ENCODE peak calls at places on chromosomes 1 and 21, in four cellular contexts. Y is tibial nerve; A is lung; T is CD4-positive, CD25-positive, alpha-beta regulatory T cell. L is an unnamed sample.

GRCh38 chr1:27504588-27505419 is 14.8 kb upstream of the WASF2 start:
- DNase-seq in Y (peak; percentile 76), A (no peak), T (no peak), L (no peak)

GRCh38 chr1:77489910-77490309 is 192.5 kb downstream of the ZZZ3 start:
- DNase-seq in Y (no peak), A (no peak), T (no peak), L (no peak)

GRCh38 chr1:220441211-220441610 is 86.7 kb upstream of the MARK1 start:
- DNase-seq in Y (no peak), A (no peak), T (no peak), L (no peak)

GRCh38 chr1:38818706-38819439 is 40.7 kb downstream of the RRAGC start:
- DNase-seq in Y (no peak), A (no peak), T (no peak), L (no peak)

GRCh38 chr1:232377494-232377770 is 252.5 kb downstream of the SIPA1L2 start:
- DNase-seq in Y (no peak), A (no peak), T (no peak), L (no peak)

GRCh38 chr1:27402349-27402754 is 9.9 kb downstream of the GPR3 start:
- DNase-seq in Y (peak; percentile 80), A (peak; percentile 78), T (no peak), L (no peak)

GRCh38 chr1:28437260-28437923 is 67.9 kb downstream of the PHACTR4 start:
- DNase-seq in Y (no peak), A (peak; percentile 32), T (no peak), L (peak; percentile 16)

GRCh38 chr1:153608742-153609584 is 4.0 kb downstream of the S100A16 start:
- DNase-seq in Y (peak; percentile 69), A (peak; percentile 82), T (no peak), L (no peak)

GRCh38 chr1:44654621-44655187 is 19.6 kb downstream of the TMEM53 start:
- DNase-seq in Y (no peak), A (no peak), T (no peak), L (no peak)

GRCh38 chr1:44239337-44239960 is 26.2 kb downstream of the DMAP1 start:
- DNase-seq in Y (peak; percentile 14), A (no peak), T (no peak), L (peak; percentile 30)

GRCh38 chr1:114558548-114558947 is 22.9 kb downstream of the BCAS2 start:
- DNase-seq in Y (no peak), A (no peak), T (no peak), L (no peak)

GRCh38 chr1:57272601-57273000 is 151.3 kb downstream of the DAB1 start:
- DNase-seq in Y (no peak), A (no peak), T (no peak), L (no peak)

GRCh38 chr1:235105051-235106043 is 23.3 kb downstream of the TOMM20 start:
- DNase-seq in Y (no peak), A (no peak), T (no peak), L (no peak)

GRCh38 chr1:63845346-63845745 is 71.5 kb downstream of the ROR1 start:
- DNase-seq in Y (no peak), A (no peak), T (no peak), L (no peak)

GRCh38 chr1:222096883-222097282 is 355.0 kb upstream of the DUSP10 start:
- DNase-seq in Y (no peak), A (no peak), T (no peak), L (no peak)

GRCh38 chr1:181100015-181100905 is 11.8 kb downstream of the IER5 start:
- DNase-seq in Y (no peak), A (no peak), T (no peak), L (peak; percentile 61)

GRCh38 chr1:242886137-242886536 is 361.6 kb upstream of the PLD5 start:
- DNase-seq in Y (no peak), A (no peak), T (no peak), L (no peak)

GRCh38 chr1:12398479-12398878 is 168.6 kb downstream of the VPS13D start:
- DNase-seq in Y (no peak), A (no peak), T (no peak), L (no peak)

GRCh38 chr1:232844791-232845190 is 39.6 kb downstream of the MAP10 start:
- DNase-seq in Y (no peak), A (no peak), T (no peak), L (no peak)

GRCh38 chr1:16449065-16449464 is 8.5 kb downstream of the NECAP2 start:
- DNase-seq in Y (no peak), A (no peak), T (no peak), L (no peak)

GRCh38 chr1:16449666-16450065 is 9.1 kb downstream of the NECAP2 start:
- DNase-seq in Y (no peak), A (no peak), T (no peak), L (no peak)

GRCh38 chr1:16445052-16445451 is 4.5 kb downstream of the NECAP2 start:
- DNase-seq in Y (no peak), A (no peak), T (no peak), L (no peak)

GRCh38 chr1:16446116-16446515 is 5.6 kb downstream of the NECAP2 start:
- DNase-seq in Y (no peak), A (no peak), T (no peak), L (no peak)

DNA sequence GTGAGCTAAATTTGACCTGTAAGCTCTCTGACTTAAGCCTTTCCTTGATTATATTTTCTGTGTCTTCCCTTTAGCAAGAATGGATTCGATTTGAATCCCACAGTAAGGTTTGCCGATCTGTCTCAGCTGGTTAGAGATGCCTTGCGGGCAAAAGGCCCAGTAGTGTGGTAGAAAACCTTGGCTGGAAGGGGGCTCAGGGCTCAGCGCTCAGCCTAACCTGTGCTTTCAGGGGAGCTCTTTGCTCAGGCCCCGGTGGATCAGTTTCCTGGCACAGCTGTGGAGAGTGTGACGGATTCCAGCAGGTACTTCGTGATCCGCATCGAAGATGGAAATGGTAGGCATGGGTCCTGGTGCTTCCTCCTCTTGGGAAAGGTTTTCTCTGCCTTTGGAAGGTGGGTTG is 7.1 kb downstream of the NECAP2 start:
- DNase-seq in Y (no peak), A (no peak), T (no peak), L (no peak)
- H3K36me3 ChIP-seq in Y (peaks cover 33% of the 10 kb centered on the region), A (peaks cover 6% of the 10 kb centered on the region), T (peaks cover 94% of the 10 kb centered on the region), L (peaks cover 8% of the 10 kb centered on the region)

GRCh38 chr1:7781923-7782495 is 2.1 kb upstream of the PER3 start:
- DNase-seq in Y (no peak), A (no peak), T (no peak), L (no peak)

GRCh38 chr1:7783178-7783711 is 846 bp upstream of the PER3 start:
- DNase-seq in Y (peak; percentile 43), A (peak; percentile 65), T (no peak), L (peak; percentile 72)

GRCh38 chr1:7778133-7778628 is 5.9 kb upstream of the PER3 start:
- DNase-seq in Y (no peak), A (no peak), T (no peak), L (no peak)

GRCh38 chr1:7783826-7784491 is at the start of gene PER3:
- DNase-seq in Y (peak; percentile 93), A (peak; percentile 96), T (peak; percentile 90), L (peak; percentile 94)

GRCh38 chr1:7780976-7781375 is 3.1 kb upstream of the PER3 start:
- DNase-seq in Y (no peak), A (no peak), T (no peak), L (no peak)
- H3K36me3 ChIP-seq in Y (peaks cover 3% of the 10 kb centered on the region), A (peaks cover 20% of the 10 kb centered on the region), T (peaks cover 28% of the 10 kb centered on the region), L (no peaks in the 10 kb centered on the region)

DNA sequence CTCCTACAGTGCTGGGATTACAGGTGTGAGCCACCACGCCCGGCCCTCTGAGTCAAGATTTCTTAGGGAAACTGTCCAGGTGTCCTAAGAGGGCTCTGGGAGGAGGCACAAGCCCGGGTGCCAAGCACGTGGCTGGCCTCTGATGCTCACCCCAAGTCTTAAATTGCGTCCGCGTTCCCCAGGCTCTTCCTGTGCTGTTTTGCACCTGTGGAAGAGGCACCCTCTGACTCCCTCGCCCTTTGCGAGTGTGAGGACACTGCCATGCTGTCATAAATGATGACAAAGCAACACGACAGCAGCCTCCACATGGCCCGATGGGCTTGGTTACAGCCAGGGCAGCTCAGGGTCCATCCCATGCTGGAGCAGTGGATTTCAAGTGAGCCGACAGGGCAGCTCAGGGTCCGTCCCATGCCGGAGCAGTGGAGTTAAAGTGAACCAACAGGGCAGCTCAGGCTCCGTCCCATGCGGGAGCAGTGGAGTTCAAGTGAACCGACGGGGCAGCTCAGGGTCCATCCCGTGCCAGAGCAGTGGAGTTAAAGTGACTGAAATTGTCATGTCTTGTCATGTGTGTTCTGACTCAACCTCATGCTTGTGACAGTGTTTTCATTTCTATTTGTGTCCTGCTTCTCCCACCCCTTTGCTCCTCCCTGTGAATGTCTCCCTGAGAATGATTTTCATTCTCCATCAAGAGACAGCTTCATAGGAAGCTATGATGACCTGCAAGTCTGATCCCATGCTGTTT is 33.9 kb downstream of the PCNT start:
- DNase-seq in Y (no peak), A (no peak), T (no peak), L (no peak)
- H3K36me3 ChIP-seq in Y (peaks cover 15% of the 10 kb centered on the region), A (peaks cover 15% of the 10 kb centered on the region), T (peaks cover 63% of the 10 kb centered on the region), L (peaks cover 48% of the 10 kb centered on the region)

DNA sequence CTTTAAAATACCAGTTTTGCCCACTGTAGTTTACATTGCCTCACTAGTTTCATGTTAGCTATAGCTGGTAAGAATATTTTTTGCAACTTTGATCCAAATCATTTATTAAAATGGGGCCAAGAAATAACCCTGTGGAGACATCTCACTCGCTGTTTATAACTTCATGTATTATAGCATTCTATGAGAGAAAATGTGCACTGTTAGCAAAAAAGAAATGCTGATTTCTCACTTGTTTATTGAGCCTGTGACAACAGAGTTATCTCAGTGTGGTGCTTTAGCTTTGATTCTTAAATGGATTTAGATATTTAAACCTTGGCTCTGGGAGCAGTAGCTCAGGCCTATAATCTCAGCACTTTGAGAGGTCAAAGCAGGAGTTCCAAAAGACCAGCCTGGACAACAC is 127.9 kb downstream of the PIK3R3 start:
- DNase-seq in Y (no peak), A (no peak), T (no peak), L (no peak)
- H3K36me3 ChIP-seq in Y (no peaks in the 10 kb centered on the region), A (peaks cover 31% of the 10 kb centered on the region), T (peaks cover 11% of the 10 kb centered on the region), L (no peaks in the 10 kb centered on the region)

GRCh38 chr1:30883389-30884172 is 25.0 kb downstream of the SDC3 start:
- DNase-seq in Y (no peak), A (no peak), T (no peak), L (no peak)

GRCh38 chr1:30885580-30886513 is 22.7 kb downstream of the SDC3 start:
- DNase-seq in Y (no peak), A (no peak), T (no peak), L (no peak)

GRCh38 chr1:30882678-30883388 is 25.7 kb downstream of the SDC3 start:
- DNase-seq in Y (no peak), A (no peak), T (no peak), L (no peak)

GRCh38 chr1:30886710-30887428 is 21.7 kb downstream of the SDC3 start:
- DNase-seq in Y (no peak), A (no peak), T (no peak), L (no peak)

DNA sequence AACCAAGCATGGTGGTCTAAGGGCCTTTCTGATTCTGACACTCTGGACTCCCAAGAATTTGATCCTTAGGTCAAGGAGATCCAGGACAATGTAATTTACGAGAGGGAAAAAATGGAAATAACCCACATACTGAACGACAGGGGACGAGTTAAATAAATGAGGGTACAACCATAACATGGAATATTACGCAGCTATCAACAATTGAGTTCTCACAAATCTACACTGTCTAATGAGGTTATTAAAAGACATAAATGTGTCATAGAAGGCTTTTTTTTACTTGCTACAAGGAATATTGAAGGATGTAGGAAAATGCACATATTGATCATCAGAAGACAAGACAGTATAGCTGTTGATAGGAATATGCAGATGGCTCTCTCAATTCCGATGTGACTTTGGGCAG is 23.8 kb downstream of the SDC3 start:
- DNase-seq in Y (no peak), A (no peak), T (no peak), L (no peak)
- H3K36me3 ChIP-seq in Y (no peaks in the 10 kb centered on the region), A (no peaks in the 10 kb centered on the region), T (no peaks in the 10 kb centered on the region), L (no peaks in the 10 kb centered on the region)

L was measured in BE2C.